ENCODE peak calls at places on chromosomes 2 and 18, in nine cellular contexts. F is fibroblast of lung; V is stimulated activated CD4-positive, alpha-beta T cell treated with anti-CD3 and anti-CD28 coated beads, Interleukin-15, amount 100 ng/mL, for 48 hours; D is fibroblast of the aortic adventitia; X is type B pancreatic cell; S is prostate gland; L is sciatic nerve; M is pancreas; B is left ventricle myocardium inferior. R is an unnamed sample.

GRCh38 chr2:217478831-217479435 is 523.9 kb downstream of the TNS1 start:
- DNase-seq in F (no peak), V (no peak), D (no peak), X (no peak), S (no peak), L (no peak), M (no peak), B (no peak), R (no peak)

GRCh38 chr2:208854717-208855116 is 448.1 kb downstream of the PTH2R start:
- DNase-seq in F (no peak), V (no peak), D (no peak), X (no peak), S (no peak), L (no peak), M (no peak), B (no peak), R (no peak)

GRCh38 chr18:21085579-21086161 is 25.9 kb downstream of the ROCK1 start:
- DNase-seq in F (peak; percentile 15), V (no peak), D (no peak), X (no peak), S (no peak), L (no peak), M (no peak), B (no peak), R (no peak)

GRCh38 chr18:55458456-55459238 is 129.3 kb downstream of the TCF4 start:
- DNase-seq in F (no peak), V (no peak), D (no peak), X (no peak), S (no peak), L (no peak), M (no peak), B (no peak), R (no peak)

GRCh38 chr18:58567453-58568196 is 61.3 kb downstream of the ALPK2 start:
- DNase-seq in F (peak; percentile 98), V (no peak), D (peak; percentile 98), X (no peak), S (peak; percentile 65), L (no peak), M (no peak), B (no peak), R (peak; percentile 82)

GRCh38 chr2:113175736-113176695 is 2.2 kb downstream of the PSD4 start:
- DNase-seq in F (no peak), V (no peak), D (no peak), X (no peak), S (no peak), L (no peak), M (no peak), B (no peak), R (no peak)

GRCh38 chr2:199973703-199974102 is 18.3 kb downstream of the MAIP1 start:
- DNase-seq in F (peak; percentile 51), V (no peak), D (peak; percentile 77), X (no peak), S (no peak), L (no peak), M (no peak), B (no peak), R (peak; percentile 41)

GRCh38 chr2:48946444-48947048 is 191.0 kb upstream of the LHCGR start:
- DNase-seq in F (peak; percentile 39), V (no peak), D (peak; percentile 42), X (no peak), S (peak; percentile 42), L (no peak), M (no peak), B (no peak), R (peak; percentile 67)

GRCh38 chr2:215366440-215367032 is 54.7 kb downstream of the ATIC start:
- DNase-seq in F (peak; percentile 6), V (no peak), D (peak; percentile 27), X (no peak), S (no peak), L (no peak), M (no peak), B (no peak), R (no peak)

GRCh38 chr2:20650412-20650879 is 452 bp downstream of the HS1BP3 start:
- DNase-seq in F (peak; percentile 38), V (no peak), D (peak; percentile 40), X (no peak), S (no peak), L (no peak), M (no peak), B (no peak), R (peak; percentile 25)

GRCh38 chr2:30261695-30262211 is 30.4 kb downstream of the LBH start:
- DNase-seq in F (no peak), V (no peak), D (no peak), X (no peak), S (no peak), L (no peak), M (no peak), B (no peak), R (no peak)

GRCh38 chr2:218029366-218030360 is 26.9 kb upstream of the TNS1 start:
- DNase-seq in F (no peak), V (no peak), D (no peak), X (peak; percentile 62), S (no peak), L (no peak), M (no peak), B (no peak), R (no peak)

GRCh38 chr2:236853558-236853957 is 232.1 kb upstream of the COPS8 start:
- DNase-seq in F (no peak), V (no peak), D (no peak), X (no peak), S (no peak), L (no peak), M (no peak), B (no peak), R (no peak)

GRCh38 chr18:76274470-76275289 is 220.4 kb downstream of the ZNF516 start:
- DNase-seq in F (no peak), V (no peak), D (no peak), X (no peak), S (no peak), L (no peak), M (no peak), B (no peak), R (peak; percentile 54)

GRCh38 chr2:231713738-231714638 is 5.7 kb downstream of the PTMA start:
- DNase-seq in F (peak; percentile 84), V (peak; percentile 83), D (peak; percentile 89), X (peak; percentile 91), S (peak; percentile 86), L (peak; percentile 94), M (peak; percentile 95), B (peak; percentile 87), R (peak; percentile 95)

GRCh38 chr2:61471905-61472805 is 1.3 kb upstream of the USP34 start:
- DNase-seq in F (peak; percentile 37), V (no peak), D (peak; percentile 26), X (no peak), S (peak; percentile 46), L (no peak), M (no peak), B (no peak), R (peak; percentile 25)

GRCh38 chr18:59024829-59025228 is 114.9 kb upstream of the SEC11C start:
- DNase-seq in F (peak; percentile 67), V (no peak), D (peak; percentile 73), X (no peak), S (peak; percentile 34), L (no peak), M (no peak), B (no peak), R (no peak)

GRCh38 chr18:26479686-26480079 is 68.7 kb downstream of the KCTD1 start:
- DNase-seq in F (peak; percentile 50), V (no peak), D (peak; percentile 64), X (no peak), S (peak; percentile 46), L (no peak), M (no peak), B (no peak), R (no peak)

GRCh38 chr2:64259301-64259700 is 115.1 kb upstream of the PELI1 start:
- DNase-seq in F (no peak), V (no peak), D (peak; percentile 49), X (no peak), S (no peak), L (no peak), M (no peak), B (peak; percentile 69), R (peak; percentile 87)

R was measured in A673.